ENCODE peak calls at places on chromosomes 4 and X, in eight cellular contexts. T is OCI-LY7, Y is stomach, U is choroid plexus epithelial cell, L is upper lobe of right lung, E is GM12865, C is transverse colon, W is cardiac muscle cell. D is an unnamed sample.

GRCh38 chr4:144710526-144710912 is 64.6 kb downstream of the HHIP start:
- DNase-seq in T (no peak), Y (no peak), U (peak; percentile 32), L (no peak), E (no peak), C (no peak), W (peak; percentile 38), D (peak; percentile 51)

GRCh38 chr4:8763966-8764901 is 107.4 kb downstream of the HMX1 start:
- DNase-seq in T (no peak), Y (no peak), U (no peak), L (peak; percentile 58), E (no peak), C (no peak), W (no peak), D (no peak)

GRCh38 chr4:62225972-62226371 is 1025.8 kb downstream of the ADGRL3 start:
- DNase-seq in T (no peak), Y (no peak), U (peak; percentile 53), L (no peak), E (no peak), C (no peak), W (no peak), D (peak; percentile 10)

GRCh38 chr4:159363376-159363775 is 260.5 kb downstream of the RAPGEF2 start:
- DNase-seq in T (no peak), Y (no peak), U (no peak), L (no peak), E (no peak), C (no peak), W (no peak), D (peak; percentile 31)

GRCh38 chr4:108544504-108544903 is 75.9 kb upstream of the RPL34 start:
- DNase-seq in T (no peak), Y (no peak), U (peak; percentile 38), L (no peak), E (no peak), C (no peak), W (peak; percentile 32), D (peak; percentile 68)

GRCh38 chr4:184978211-184978610 is 40.1 kb upstream of the HELT start:
- DNase-seq in T (no peak), Y (peak; percentile 58), U (peak; percentile 22), L (no peak), E (no peak), C (peak; percentile 38), W (peak; percentile 58), D (no peak)

GRCh38 chr4:10492486-10492885 is 35.3 kb upstream of the ZNF518B start:
- DNase-seq in T (no peak), Y (no peak), U (no peak), L (no peak), E (no peak), C (no peak), W (no peak), D (no peak)

GRCh38 chr4:74969507-74970474 is 36.9 kb downstream of the PARM1 start:
- DNase-seq in T (no peak), Y (peak; percentile 45), U (no peak), L (no peak), E (no peak), C (no peak), W (peak; percentile 5), D (no peak)

GRCh38 chrX:19799319-19800182 is 87.8 kb downstream of the SH3KBP1 start:
- DNase-seq in T (peak; percentile 61), Y (no peak), U (peak; percentile 33), L (no peak), E (peak; percentile 70), C (no peak), W (peak; percentile 43), D (no peak)

GRCh38 chr4:1864076-1865008 is 6.9 kb upstream of the NSD2 start:
- DNase-seq in T (no peak), Y (no peak), U (no peak), L (no peak), E (no peak), C (no peak), W (no peak), D (no peak)

GRCh38 chr4:1859389-1859753 is 3.4 kb upstream of the LETM1 start:
- DNase-seq in T (no peak), Y (no peak), U (no peak), L (no peak), E (no peak), C (no peak), W (no peak), D (no peak)

GRCh38 chr4:1862961-1863296 is 7.0 kb upstream of the LETM1 start:
- DNase-seq in T (no peak), Y (no peak), U (no peak), L (no peak), E (no peak), C (no peak), W (no peak), D (no peak)

GRCh38 chr4:1863297-1864033 is 7.5 kb upstream of the LETM1 start:
- DNase-seq in T (no peak), Y (no peak), U (no peak), L (no peak), E (no peak), C (no peak), W (no peak), D (no peak)

GRCh38 chr4:1862055-1862911 is 6.3 kb upstream of the LETM1 start:
- DNase-seq in T (no peak), Y (no peak), U (no peak), L (no peak), E (no peak), C (no peak), W (no peak), D (no peak)
- H3K4me3 ChIP-seq in T (no peak overlapping the region), Y (peak overlapping the region; percentile 28), U (peak overlapping the region; percentile 43), L (peak overlapping the region; percentile 29), E (peak overlapping the region; percentile 28), C (no peak overlapping the region), W (no peak overlapping the region), D (peak overlapping the region; percentile 27)

GRCh38 chr4:48481581-48481980 is 1.6 kb upstream of the SLC10A4 start:
- DNase-seq in T (no peak), Y (no peak), U (no peak), L (no peak), E (no peak), C (no peak), W (no peak), D (no peak)
- H3K4me3 ChIP-seq in T (no peak overlapping the region), Y (no peak overlapping the region), U (no peak overlapping the region), L (no peak overlapping the region), E (no peak overlapping the region), C (no peak overlapping the region), W (no peak overlapping the region), D (no peak overlapping the region)

GRCh38 chrX:44906041-44906440 is 33.1 kb downstream of the KDM6A start:
- DNase-seq in T (peak; percentile 52), Y (no peak), U (no peak), L (no peak), E (no peak), C (no peak), W (no peak), D (no peak)

GRCh38 chrX:44906542-44906941 is 33.6 kb downstream of the KDM6A start:
- DNase-seq in T (no peak), Y (no peak), U (no peak), L (no peak), E (no peak), C (no peak), W (no peak), D (no peak)

GRCh38 chrX:44903842-44904530 is 31.0 kb downstream of the KDM6A start:
- DNase-seq in T (peak; percentile 49), Y (no peak), U (no peak), L (no peak), E (no peak), C (no peak), W (no peak), D (no peak)

GRCh38 chrX:44903107-44903506 is 30.1 kb downstream of the KDM6A start:
- DNase-seq in T (no peak), Y (no peak), U (peak; percentile 68), L (no peak), E (peak; percentile 45), C (no peak), W (peak; percentile 48), D (no peak)

GRCh38 chrX:44904542-44905115 is 31.6 kb downstream of the KDM6A start:
- DNase-seq in T (no peak), Y (no peak), U (no peak), L (no peak), E (no peak), C (no peak), W (no peak), D (no peak)
- H3K4me3 ChIP-seq in T (peak overlapping the region; percentile 62), Y (no peak overlapping the region), U (no peak overlapping the region), L (no peak overlapping the region), E (peak overlapping the region; percentile 26), C (no peak overlapping the region), W (no peak overlapping the region), D (no peak overlapping the region)

GRCh38 chr4:6180841-6181631 is 19.3 kb downstream of the JAKMIP1 start:
- DNase-seq in T (peak; percentile 26), Y (no peak), U (no peak), L (no peak), E (peak; percentile 98), C (no peak), W (no peak), D (no peak)

GRCh38 chr4:6182390-6183280 is 17.7 kb downstream of the JAKMIP1 start:
- DNase-seq in T (no peak), Y (no peak), U (no peak), L (no peak), E (no peak), C (no peak), W (no peak), D (no peak)

GRCh38 chr4:6183740-6184139 is 16.6 kb downstream of the JAKMIP1 start:
- DNase-seq in T (peak; percentile 65), Y (no peak), U (no peak), L (no peak), E (peak; percentile 94), C (no peak), W (no peak), D (no peak)

GRCh38 chr4:6188687-6189305 is 11.6 kb downstream of the JAKMIP1 start:
- DNase-seq in T (no peak), Y (no peak), U (peak; percentile 36), L (no peak), E (no peak), C (no peak), W (no peak), D (no peak)

GRCh38 chr4:6184169-6184568 is 16.2 kb downstream of the JAKMIP1 start:
- DNase-seq in T (no peak), Y (no peak), U (no peak), L (no peak), E (peak; percentile 40), C (no peak), W (no peak), D (no peak)
- H3K4me3 ChIP-seq in T (peak overlapping the region; percentile 47), Y (no peak overlapping the region), U (no peak overlapping the region), L (no peak overlapping the region), E (no peak overlapping the region), C (no peak overlapping the region), W (no peak overlapping the region), D (no peak overlapping the region)

DNA sequence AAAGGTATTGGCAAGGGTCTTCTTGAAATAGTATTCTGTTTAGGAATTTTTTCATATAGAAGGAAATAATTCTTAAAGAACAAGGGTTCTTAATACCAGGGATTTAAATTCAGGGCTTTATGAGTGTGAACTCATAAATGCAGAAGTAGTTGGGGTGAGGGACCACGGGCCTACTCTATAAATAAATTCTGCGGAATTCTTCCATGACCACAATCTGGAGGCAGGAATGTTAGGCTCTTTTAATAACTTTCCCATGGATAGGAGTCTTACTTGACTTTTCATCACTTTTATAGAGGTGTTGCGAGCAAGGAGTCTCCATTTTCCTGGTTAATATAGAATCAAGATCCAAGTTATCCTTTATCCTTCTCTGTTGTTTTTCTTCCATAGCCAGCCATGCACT is 76.7 kb upstream of the SLC4A4 start:
- DNase-seq in T (no peak), Y (no peak), U (no peak), L (no peak), E (no peak), C (no peak), W (peak; percentile 21), D (no peak)
- H3K4me3 ChIP-seq in T (no peak overlapping the region), Y (no peak overlapping the region), U (no peak overlapping the region), L (no peak overlapping the region), E (no peak overlapping the region), C (no peak overlapping the region), W (no peak overlapping the region), D (no peak overlapping the region)

GRCh38 chrX:39665830-39666518 is 431.8 kb downstream of the BCOR start:
- DNase-seq in T (no peak), Y (no peak), U (no peak), L (no peak), E (no peak), C (no peak), W (no peak), D (no peak)
- H3K4me3 ChIP-seq in T (no peak overlapping the region), Y (no peak overlapping the region), U (no peak overlapping the region), L (no peak overlapping the region), E (no peak overlapping the region), C (no peak overlapping the region), W (no peak overlapping the region), D (no peak overlapping the region)